ENCODE peak calls at places on chromosomes 4 and X, in ten cellular contexts. O is stomach, Q is fibroblast of mammary gland, J is heart left ventricle, M is right lobe of liver, V is left ventricle myocardium inferior, T is BE2C, R is cardiac muscle cell, N is fibroblast of the aortic adventitia, Y is uterus. Z is an unnamed sample.

GRCh38 chrX:72479324-72480274 is 93.0 kb downstream of the HDAC8 start:
- DNase-seq in O (no peak), Q (no peak), J (no peak), M (no peak), V (no peak), T (no peak), R (no peak), N (no peak), Y (no peak), Z (no peak)

GRCh38 chrX:123607806-123608205 is 125.0 kb downstream of the THOC2 start:
- DNase-seq in O (no peak), Q (no peak), J (no peak), M (no peak), V (no peak), T (no peak), R (no peak), N (no peak), Y (no peak), Z (no peak)

GRCh38 chr4:148442830-148443549 is 776 bp upstream of the NR3C2 start:
- DNase-seq in O (no peak), Q (no peak), J (peak), M (no peak), V (peak), T (peak), R (peak), N (peak), Y (no peak), Z (no peak)

GRCh38 chrX:107760304-107761077 is 15.1 kb downstream of the TSC22D3 start:
- DNase-seq in O (no peak), Q (no peak), J (no peak), M (no peak), V (no peak), T (no peak), R (no peak), N (no peak), Y (no peak), Z (no peak)

GRCh38 chr4:74618659-74619058 is 173.7 kb downstream of the AREG start:
- DNase-seq in O (no peak), Q (peak), J (no peak), M (no peak), V (no peak), T (no peak), R (no peak), N (no peak), Y (no peak), Z (no peak)

GRCh38 chrX:120358687-120359086 is 3.2 kb upstream of the ATP1B4 start:
- DNase-seq in O (no peak), Q (peak), J (no peak), M (no peak), V (no peak), T (no peak), R (no peak), N (peak), Y (no peak), Z (no peak)

GRCh38 chr4:131488772-131489171 is 1660.3 kb upstream of the PCDH10 start:
- DNase-seq in O (no peak), Q (no peak), J (no peak), M (no peak), V (no peak), T (no peak), R (no peak), N (no peak), Y (no peak), Z (no peak)

GRCh38 chr4:33746979-33747378 is 2497.3 kb downstream of the ARAP2 start:
- DNase-seq in O (no peak), Q (peak), J (no peak), M (no peak), V (no peak), T (no peak), R (no peak), N (peak), Y (no peak), Z (no peak)

GRCh38 chr4:6027392-6027791 is 9.2 kb upstream of the C4orf50 start:
- DNase-seq in O (no peak), Q (no peak), J (no peak), M (no peak), V (no peak), T (no peak), R (no peak), N (no peak), Y (no peak), Z (no peak)

GRCh38 chrX:39645059-39645895 is 452.5 kb downstream of the BCOR start:
- DNase-seq in O (no peak), Q (peak), J (peak), M (no peak), V (peak), T (peak), R (no peak), N (peak), Y (peak), Z (no peak)

DNA sequence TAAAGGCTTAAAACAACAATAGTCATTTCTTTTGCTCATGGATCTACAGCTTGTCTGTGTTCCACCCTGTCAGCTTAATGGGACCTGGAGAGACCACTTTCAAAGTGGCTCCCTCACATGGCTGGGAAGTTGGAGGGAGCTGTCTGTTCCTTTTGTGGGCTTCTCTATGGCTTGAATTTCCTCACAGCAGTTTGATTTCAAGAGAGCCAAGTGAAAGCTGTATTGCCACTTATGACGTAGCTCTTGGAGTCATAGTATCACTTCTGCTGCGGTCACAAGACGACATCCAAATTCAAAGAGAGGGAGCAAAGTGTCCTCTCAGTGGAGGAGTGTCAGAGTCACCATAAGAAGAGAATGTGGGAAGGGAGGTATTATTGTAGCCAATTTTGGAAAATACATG is 22.7 kb upstream of the ACSL1 start:
- DNase-seq in O (no peak), Q (no peak), J (no peak), M (no peak), V (no peak), T (no peak), R (no peak), N (no peak), Y (no peak), Z (no peak)
- H3K4me3 ChIP-seq in O (no peak), Q (no peak), J (no peak), M (no peak), V (no peak), T (no peak), R (no peak), N (no peak), Y (no peak), Z (no peak)

DNA sequence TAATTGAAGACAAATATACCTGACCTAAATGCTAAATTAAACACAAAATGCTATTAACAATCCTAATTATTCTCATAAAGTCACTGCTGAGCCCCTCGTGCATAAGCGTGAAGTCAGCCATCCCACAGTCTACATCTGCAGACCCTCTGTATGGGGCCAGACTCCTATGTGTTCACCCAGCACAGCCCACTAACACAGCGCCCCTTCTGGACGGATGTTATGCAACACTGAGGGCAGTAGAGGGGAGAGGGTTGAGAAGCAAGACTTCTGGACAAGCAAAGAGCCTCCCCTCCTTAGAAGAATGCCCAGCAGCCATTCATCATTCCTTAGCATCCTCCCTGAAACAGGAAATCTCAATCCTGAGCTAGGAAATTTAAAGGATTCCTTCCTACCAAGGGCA is 7.9 kb downstream of the TRPC3 start:
- DNase-seq in O (no peak), Q (no peak), J (no peak), M (no peak), V (no peak), T (peak), R (no peak), N (no peak), Y (no peak), Z (no peak)
- TF ChIP-seq CTCF in O (no peak), Q (peak), J (no peak), M (no peak), V (no peak), T (peak), R (no peak), N (peak), Y (peak), Z (peak)

GRCh38 chr4:154416183-154416543 is 75.4 kb downstream of the DCHS2 start:
- DNase-seq in O (no peak), Q (no peak), J (peak), M (no peak), V (peak), T (peak), R (peak), N (no peak), Y (peak), Z (no peak)
- H3K4me3 ChIP-seq in O (peak), Q (peak), J (peak), M (peak), V (peak), T (peak), R (peak), N (peak), Y (peak), Z (peak)

GRCh38 chr4:16284050-16284449 is 57.8 kb upstream of the TAPT1 start:
- DNase-seq in O (no peak), Q (no peak), J (no peak), M (no peak), V (no peak), T (no peak), R (no peak), N (no peak), Y (no peak), Z (no peak)

DNA sequence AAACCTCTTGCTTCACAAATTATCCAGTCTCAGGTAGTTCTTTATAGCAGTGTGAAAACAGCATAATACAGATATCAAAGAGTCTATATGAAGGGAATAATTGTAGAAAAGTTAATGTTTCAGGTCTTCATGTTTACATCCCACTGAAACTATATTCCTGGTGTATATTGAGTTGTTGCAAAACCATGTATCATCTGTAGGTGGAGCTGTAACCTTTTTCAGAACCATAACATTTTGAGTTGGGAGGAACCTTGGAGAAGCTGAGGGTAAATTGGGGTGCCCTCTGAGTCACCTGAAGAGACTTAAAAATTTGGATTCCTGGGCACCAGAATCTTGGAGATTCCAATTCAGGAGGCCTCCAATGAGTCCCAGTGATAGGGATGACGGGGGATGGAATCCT is 51.9 kb upstream of the TAPT1 start:
- DNase-seq in O (no peak), Q (no peak), J (no peak), M (no peak), V (no peak), T (no peak), R (no peak), N (no peak), Y (no peak), Z (no peak)
- TF ChIP-seq CTCF in O (no peak), Q (peak), J (no peak), M (no peak), V (peak), T (peak), R (peak), N (peak), Y (no peak), Z (peak)

DNA sequence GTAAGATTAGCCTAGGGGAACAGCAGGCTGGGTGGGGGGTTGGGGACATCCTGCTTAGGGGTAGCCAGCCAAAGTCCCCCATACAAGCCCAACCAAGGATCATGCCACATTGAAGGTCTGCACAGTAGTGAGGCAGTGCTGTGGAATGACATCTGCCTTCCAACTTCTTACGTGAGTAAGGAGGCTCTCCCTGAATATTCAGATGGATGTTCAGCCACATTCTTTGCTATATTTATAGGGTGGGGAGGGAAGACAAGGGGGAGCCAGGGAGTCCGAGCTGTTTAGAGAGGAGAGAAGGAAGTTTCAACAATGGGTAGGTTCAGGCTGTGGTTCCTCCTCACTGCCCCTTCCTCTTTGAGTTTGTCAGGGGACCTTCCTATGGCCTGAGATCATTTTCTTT is 29.7 kb downstream of the MSN start:
- DNase-seq in O (no peak), Q (peak), J (no peak), M (no peak), V (no peak), T (no peak), R (no peak), N (peak), Y (no peak), Z (no peak)
- H3K4me3 ChIP-seq in O (no peak), Q (no peak), J (no peak), M (no peak), V (peak), T (no peak), R (no peak), N (no peak), Y (no peak), Z (no peak)

GRCh38 chr4:176422031-176422430 is 102.3 kb downstream of the SPCS3 start:
- DNase-seq in O (no peak), Q (no peak), J (no peak), M (no peak), V (no peak), T (no peak), R (no peak), N (no peak), Y (no peak), Z (no peak)

GRCh38 chr4:176422511-176422910 is 102.7 kb downstream of the SPCS3 start:
- DNase-seq in O (no peak), Q (no peak), J (no peak), M (no peak), V (no peak), T (no peak), R (no peak), N (no peak), Y (no peak), Z (no peak)

GRCh38 chr4:176425035-176425434 is 105.3 kb downstream of the SPCS3 start:
- DNase-seq in O (no peak), Q (peak), J (no peak), M (no peak), V (no peak), T (no peak), R (no peak), N (peak), Y (no peak), Z (no peak)
- TF ChIP-seq CTCF in O (no peak), Q (no peak), J (no peak), M (no peak), V (no peak), T (no peak), R (no peak), N (no peak), Y (no peak), Z (no peak)

GRCh38 chrX:153829799-153830631 is at the start of gene PDZD4:
- DNase-seq in O (no peak), Q (no peak), J (no peak), M (no peak), V (no peak), T (peak), R (peak), N (no peak), Y (no peak), Z (no peak)
- H3K4me3 ChIP-seq in O (peak), Q (no peak), J (peak), M (peak), V (peak), T (peak), R (peak), N (no peak), Y (peak), Z (no peak)

DNA sequence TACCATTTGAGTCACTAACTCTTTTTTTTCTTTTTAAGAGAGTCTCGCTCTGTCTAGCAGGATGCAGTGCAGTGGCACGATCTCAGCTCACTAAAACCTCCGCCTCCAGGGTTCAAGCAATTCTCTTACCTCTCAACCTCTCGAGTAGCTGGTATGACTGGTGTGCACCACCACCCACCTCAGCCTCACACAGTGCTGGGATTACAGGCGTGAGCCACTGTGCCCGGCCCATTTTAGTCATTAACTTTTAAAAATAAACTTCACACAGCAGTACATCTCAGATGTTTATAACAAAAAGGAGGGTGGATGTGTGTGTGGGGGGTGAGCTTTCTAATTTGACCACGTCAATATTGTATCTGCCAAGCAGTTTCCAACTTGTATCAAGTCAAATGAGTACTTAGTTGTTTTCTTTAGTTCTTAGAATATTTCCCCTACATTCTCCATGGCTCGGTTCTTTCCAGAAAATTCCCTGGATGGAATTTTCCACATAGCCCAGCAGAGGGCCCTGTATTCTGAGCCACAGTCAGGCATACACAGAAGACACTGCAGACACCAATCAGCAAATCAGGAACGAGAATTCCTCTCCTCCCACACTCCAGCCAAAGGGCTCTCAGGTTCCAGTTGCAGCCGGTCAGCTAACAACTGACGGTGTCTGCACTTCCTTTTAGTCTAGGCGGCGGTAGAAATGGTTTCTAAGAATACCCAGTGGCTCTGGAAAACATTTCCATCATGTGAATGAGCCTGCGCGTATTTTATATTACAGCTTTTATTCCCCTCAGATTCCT is 20.1 kb upstream of the ARAF start:
- DNase-seq in O (peak), Q (peak), J (peak), M (peak), V (peak), T (peak), R (peak), N (peak), Y (peak), Z (peak)
- TF ChIP-seq CTCF in O (peak), Q (peak), J (peak), M (peak), V (peak), T (peak), R (peak), N (peak), Y (peak), Z (peak)

GRCh38 chrX:71107762-71108360 is 1.3 kb upstream of the CXorf65 start:
- DNase-seq in O (no peak), Q (no peak), J (no peak), M (no peak), V (no peak), T (peak), R (peak), N (no peak), Y (no peak), Z (no peak)

GRCh38 chrX:71107245-71107644 is 705 bp upstream of the CXorf65 start:
- DNase-seq in O (no peak), Q (no peak), J (no peak), M (no peak), V (no peak), T (no peak), R (no peak), N (no peak), Y (no peak), Z (no peak)

GRCh38 chrX:71106427-71106826 is at the start of gene CXorf65:
- DNase-seq in O (no peak), Q (peak), J (no peak), M (no peak), V (no peak), T (no peak), R (no peak), N (no peak), Y (no peak), Z (no peak)

GRCh38 chrX:71103110-71103983 is 3.2 kb downstream of the CXorf65 start:
- DNase-seq in O (peak), Q (no peak), J (peak), M (no peak), V (no peak), T (peak), R (peak), N (no peak), Y (no peak), Z (no peak)

DNA sequence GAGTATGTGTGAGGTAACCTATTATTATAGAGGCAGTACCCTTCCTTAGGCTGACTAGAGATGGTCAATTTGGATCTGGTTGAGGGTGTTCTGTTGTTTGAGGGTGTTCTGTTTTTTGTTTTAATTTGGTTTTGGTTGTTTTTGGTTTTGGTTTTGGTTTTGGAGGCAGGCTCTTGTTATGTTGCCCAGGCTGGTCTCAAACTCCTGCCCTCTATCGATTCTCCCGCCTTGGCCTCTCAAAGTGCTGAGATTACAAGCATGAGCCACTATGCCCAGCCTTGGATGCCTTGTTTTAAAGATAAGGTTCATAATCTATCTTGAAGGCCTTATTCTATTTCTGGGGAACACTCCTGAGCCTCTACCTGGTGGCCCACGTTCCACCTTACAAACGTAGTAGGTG is 902 bp downstream of the CXorf65 start:
- DNase-seq in O (no peak), Q (no peak), J (no peak), M (no peak), V (no peak), T (no peak), R (no peak), N (no peak), Y (no peak), Z (no peak)
- H3K4me3 ChIP-seq in O (no peak), Q (no peak), J (no peak), M (no peak), V (no peak), T (no peak), R (no peak), N (no peak), Y (no peak), Z (no peak)